ENCODE peak calls at places on chromosomes 16 and 17, in six cellular contexts. B is Peyer's patch; J is CD8-positive, alpha-beta T cell; D is uterus; F is PC-3; W is heart right ventricle. Z is an unnamed sample.

GRCh38 chr17:17824780-17825614 is 11.8 kb downstream of the SREBF1 start:
- DNase-seq in W (no peak), B (no peak), D (no peak), F (no peak), J (no peak), Z (no peak)

GRCh38 chr17:80843741-80844156 is 147.9 kb upstream of the CHMP6 start:
- DNase-seq in B (no peak), W (no peak), F (no peak), J (no peak), D (no peak), Z (no peak)

GRCh38 chr16:27480761-27481160 is 69.0 kb downstream of the GTF3C1 start:
- DNase-seq in W (no peak), F (no peak), B (no peak), J (no peak), D (no peak), Z (no peak)

GRCh38 chr16:144797-145252 is 6.4 kb upstream of the NPRL3 start:
- DNase-seq in F (no peak), J (no peak), D (no peak), B (no peak), W (no peak), Z (no peak)

GRCh38 chr17:29149431-29150064 is 30.6 kb downstream of the MYO18A start:
- DNase-seq in B (peak; percentile 50), D (peak; percentile 56), J (no peak), F (no peak), W (no peak), Z (no peak)

GRCh38 chr16:87146676-87147075 is 170.5 kb downstream of the C16orf95 start:
- DNase-seq in J (no peak), D (no peak), W (no peak), F (no peak), B (no peak), Z (no peak)

GRCh38 chr16:59950431-59950830 is 1216.3 kb upstream of the GOT2 start:
- DNase-seq in B (no peak), D (no peak), W (no peak), F (peak; percentile 6), J (no peak), Z (no peak)

GRCh38 chr17:72691017-72691416 is 401.5 kb downstream of the SLC39A11 start:
- DNase-seq in F (peak; percentile 34), B (no peak), D (no peak), J (no peak), W (no peak), Z (no peak)

GRCh38 chr17:46769531-46770438 is 48.7 kb downstream of the WNT3 start:
- DNase-seq in F (peak; percentile 31), J (no peak), W (no peak), B (no peak), D (no peak), Z (no peak)

GRCh38 chr16:28915181-28915580 is 9.9 kb downstream of the RABEP2 start:
- DNase-seq in F (peak; percentile 51), J (no peak), W (no peak), D (no peak), B (no peak), Z (no peak)

GRCh38 chr16:8194795-8195194 is 395.5 kb downstream of the TMEM114 start:
- DNase-seq in J (no peak), W (no peak), B (no peak), F (no peak), D (no peak), Z (no peak)

GRCh38 chr17:72171703-72172670 is 51.2 kb downstream of the SOX9 start:
- DNase-seq in J (no peak), D (no peak), B (no peak), F (peak; percentile 27), W (no peak), Z (no peak)

GRCh38 chr16:11101695-11102522 is 154.1 kb downstream of the SOCS1 start:
- DNase-seq in J (no peak), W (no peak), F (no peak), D (no peak), B (no peak), Z (no peak)

GRCh38 chr16:11101283-11101682 is 154.7 kb downstream of the SOCS1 start:
- DNase-seq in J (no peak), W (no peak), D (no peak), F (no peak), B (no peak), Z (no peak)

GRCh38 chr16:11100239-11100750 is 155.7 kb downstream of the SOCS1 start:
- DNase-seq in B (peak; percentile 30), J (no peak), W (peak; percentile 53), D (peak; percentile 81), F (peak; percentile 32), Z (no peak)

GRCh38 chr16:11104168-11105037 is 151.6 kb downstream of the SOCS1 start:
- DNase-seq in D (no peak), J (no peak), B (no peak), F (no peak), W (no peak), Z (no peak)

GRCh38 chr16:11102523-11102898 is 153.5 kb downstream of the SOCS1 start:
- DNase-seq in J (no peak), B (no peak), F (no peak), D (no peak), W (no peak), Z (no peak)
- H3K4me1 ChIP-seq in J (peaks cover 12% of the 10 kb centered on the region), B (no peaks in the 10 kb centered on the region), F (peaks cover 19% of the 10 kb centered on the region), D (peaks cover 25% of the 10 kb centered on the region), W (peaks cover 73% of the 10 kb centered on the region), Z (peaks cover 18% of the 10 kb centered on the region)

GRCh38 chr16:57032931-57033330 is 43.6 kb downstream of the NLRC5 start:
- DNase-seq in B (no peak), F (no peak), J (no peak), D (no peak), W (no peak), Z (no peak)
- H3K4me1 ChIP-seq in B (no peaks in the 10 kb centered on the region), F (no peaks in the 10 kb centered on the region), J (peaks cover 78% of the 10 kb centered on the region), D (no peaks in the 10 kb centered on the region), W (no peaks in the 10 kb centered on the region), Z (peaks cover 10% of the 10 kb centered on the region)

DNA sequence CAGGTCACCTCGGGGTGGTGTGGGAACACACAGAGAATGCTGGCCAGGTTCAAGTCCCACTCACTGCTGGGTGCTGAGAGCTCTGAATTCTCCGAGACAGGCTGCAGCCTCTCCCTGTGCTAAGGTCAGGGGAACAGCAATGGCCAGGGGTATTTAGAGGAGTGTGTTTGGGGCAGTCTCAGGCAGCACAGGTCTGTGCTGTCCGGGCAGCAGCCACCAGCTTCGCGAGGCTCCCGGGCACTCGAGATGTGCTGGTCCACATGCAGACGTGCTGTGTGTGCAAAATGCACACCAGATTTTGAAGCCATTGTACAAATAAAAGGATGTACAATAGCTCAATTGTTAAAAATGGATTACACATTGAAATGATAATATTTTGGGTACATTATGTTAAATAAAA is 7.1 kb downstream of the NHERF1 start:
- DNase-seq in B (no peak), J (no peak), W (no peak), F (no peak), D (no peak), Z (no peak)
- H3K4me1 ChIP-seq in B (peaks cover 35% of the 10 kb centered on the region), J (peaks cover 94% of the 10 kb centered on the region), W (peaks cover 52% of the 10 kb centered on the region), F (peaks cover 36% of the 10 kb centered on the region), D (no peaks in the 10 kb centered on the region), Z (peaks cover 75% of the 10 kb centered on the region)

GRCh38 chr17:75340636-75341035 is 51.4 kb upstream of the SLC25A19 start:
- DNase-seq in F (no peak), W (no peak), D (no peak), J (no peak), B (no peak), Z (no peak)
- H3K4me1 ChIP-seq in F (no peaks in the 10 kb centered on the region), W (peaks cover 51% of the 10 kb centered on the region), D (peaks cover 6% of the 10 kb centered on the region), J (peaks cover 86% of the 10 kb centered on the region), B (no peaks in the 10 kb centered on the region), Z (no peaks in the 10 kb centered on the region)

GRCh38 chr17:77446959-77447634 is 306.3 kb downstream of the SEC14L1 start:
- DNase-seq in F (no peak), D (no peak), W (no peak), B (no peak), J (no peak), Z (no peak)
- H3K4me1 ChIP-seq in F (peaks cover 19% of the 10 kb centered on the region), D (peaks cover 58% of the 10 kb centered on the region), W (peaks cover 73% of the 10 kb centered on the region), B (peaks cover 16% of the 10 kb centered on the region), J (peaks cover 74% of the 10 kb centered on the region), Z (peaks cover 55% of the 10 kb centered on the region)

Z was measured in MM.1S.